ENCODE peak calls at places on chromosomes 3 and 15, in seven cellular contexts. F is HFF-Myc; Q is H54; Z is psoas muscle; U is endothelial cell; Y is activated T-helper 1 cell treated with anti-CD3 and anti-CD28 coated beads, Interleukin-12 subunit alpha, Interleukin-12 subunit beta, Interleukin-2, Interleukin-4 antibody, amounts not matched to agents 30 ng/mL and 10 ng/mL and 1 ng/mL, durations not matched to agents 14 hours and 24 hours and 36 hours; H is WTC11. W is an unnamed sample.

GRCh38 chr15:90160781-90161727 is 40.1 kb upstream of the SEMA4B start:
- DNase-seq in H (peak), F (no peak), Y (no peak), U (no peak), Z (no peak), Q (no peak), W (no peak)

GRCh38 chr15:71357357-71357756 is 242.1 kb downstream of the THSD4 start:
- DNase-seq in H (no peak), U (no peak), Z (no peak), Q (no peak), Y (no peak), F (no peak), W (peak)

GRCh38 chr3:81550415-81550814 is 211.0 kb downstream of the GBE1 start:
- DNase-seq in Q (no peak), U (no peak), Z (no peak), Y (no peak), F (no peak), H (no peak), W (no peak)

GRCh38 chr15:58590901-58591300 is 158.6 kb downstream of the ADAM10 start:
- DNase-seq in F (no peak), Q (no peak), Z (no peak), Y (no peak), U (no peak), H (no peak), W (no peak)

GRCh38 chr3:46406440-46406785 is 453 bp downstream of the CCR5AS start:
- DNase-seq in Y (no peak), Z (no peak), F (no peak), U (no peak), H (no peak), Q (no peak), W (no peak)

GRCh38 chr3:172656602-172657001 is 54.3 kb downstream of the NCEH1 start:
- DNase-seq in U (no peak), Q (no peak), F (no peak), H (no peak), Y (no peak), Z (no peak), W (no peak)

GRCh38 chr3:126850370-126851085 is 132.4 kb upstream of the PLXNA1 start:
- DNase-seq in Y (no peak), F (no peak), H (peak), Z (no peak), U (no peak), Q (peak), W (peak)

GRCh38 chr3:61066800-61067199 is 184.5 kb downstream of the FHIT start:
- DNase-seq in F (no peak), H (no peak), Y (no peak), U (no peak), Q (no peak), Z (no peak), W (no peak)

GRCh38 chr3:65811917-65812316 is 226.8 kb downstream of the MAGI1 start:
- DNase-seq in H (no peak), F (no peak), Q (no peak), Y (no peak), U (no peak), Z (no peak), W (no peak)

GRCh38 chr15:77611767-77612166 is 20.9 kb downstream of the LINGO1 start:
- DNase-seq in H (no peak), Y (no peak), F (no peak), Z (no peak), Q (no peak), U (no peak), W (no peak)

GRCh38 chr3:141491929-141492328 is 5.1 kb downstream of the RASA2 start:
- DNase-seq in F (no peak), H (no peak), Q (no peak), Z (no peak), Y (no peak), U (no peak), W (no peak)

GRCh38 chr3:113234028-113234427 is 22.7 kb downstream of the BOC start:
- DNase-seq in Y (no peak), Z (no peak), U (no peak), F (no peak), H (no peak), Q (no peak), W (no peak)

GRCh38 chr3:151387443-151388241 is 3.1 kb upstream of the P2RY12 start:
- DNase-seq in Y (no peak), Z (no peak), H (no peak), F (no peak), Q (no peak), U (peak), W (no peak)

GRCh38 chr3:43013743-43014155 is 34.6 kb downstream of the GASK1A start:
- DNase-seq in Z (no peak), F (no peak), Y (no peak), H (no peak), Q (no peak), U (no peak), W (no peak)

GRCh38 chr15:45855907-45856579 is 221.2 kb downstream of the SQOR start:
- DNase-seq in F (no peak), U (no peak), Z (no peak), Q (no peak), Y (no peak), H (no peak), W (no peak)

GRCh38 chr3:22988566-22988965 is 214.6 kb upstream of the UBE2E2 start:
- DNase-seq in U (no peak), Z (no peak), H (no peak), Q (no peak), F (no peak), Y (no peak), W (peak)

GRCh38 chr3:41175365-41175764 is 23.9 kb upstream of the CTNNB1 start:
- DNase-seq in F (no peak), U (no peak), Y (no peak), H (no peak), Q (no peak), Z (no peak), W (no peak)

GRCh38 chr3:134765468-134765867 is 29.6 kb upstream of the EPHB1 start:
- DNase-seq in Y (no peak), H (no peak), U (no peak), Z (no peak), F (no peak), Q (no peak), W (no peak)

GRCh38 chr15:52710050-52710709 is 31.0 kb upstream of the ATOSA start:
- DNase-seq in H (no peak), Y (no peak), Q (no peak), Z (no peak), U (no peak), F (no peak), W (no peak)

W was measured in left ventricle myocardium superior.